ENCODE peak calls at places on chromosomes 7 and 10, in ten cellular contexts. One of them, this sample, is unnamed.

GRCh38 chr10:6013413-6014192 is 36.3 kb upstream of the IL15RA start:
- DNase-seq in sigmoid colon: no peak
- DNase-seq in body of pancreas: no peak
- DNase-seq in ovary: no peak
- DNase-seq in stomach: no peak
- DNase-seq in IMR-90: no peak
- DNase-seq in A549: no peak
- DNase-seq in uterus: no peak
- DNase-seq in suprapubic skin: no peak
- DNase-seq in transverse colon: no peak
- DNase-seq in this sample: peak

GRCh38 chr7:36894190-36894589 is 169.9 kb upstream of the AOAH start:
- DNase-seq in body of pancreas: no peak
- DNase-seq in stomach: no peak
- DNase-seq in suprapubic skin: no peak
- DNase-seq in A549: no peak
- DNase-seq in transverse colon: no peak
- DNase-seq in uterus: no peak
- DNase-seq in sigmoid colon: no peak
- DNase-seq in IMR-90: no peak
- DNase-seq in ovary: no peak
- DNase-seq in this sample: no peak

GRCh38 chr7:83546586-83546985 is 102.4 kb downstream of the SEMA3E start:
- DNase-seq in body of pancreas: no peak
- DNase-seq in IMR-90: peak
- DNase-seq in ovary: no peak
- DNase-seq in A549: peak
- DNase-seq in suprapubic skin: no peak
- DNase-seq in uterus: no peak
- DNase-seq in stomach: no peak
- DNase-seq in sigmoid colon: no peak
- DNase-seq in transverse colon: no peak
- DNase-seq in this sample: no peak

GRCh38 chr7:105125745-105126144 is 111.7 kb downstream of the KMT2E start:
- DNase-seq in IMR-90: no peak
- DNase-seq in body of pancreas: no peak
- DNase-seq in A549: no peak
- DNase-seq in uterus: no peak
- DNase-seq in transverse colon: no peak
- DNase-seq in stomach: no peak
- DNase-seq in suprapubic skin: no peak
- DNase-seq in ovary: no peak
- DNase-seq in sigmoid colon: no peak
- DNase-seq in this sample: peak

GRCh38 chr10:48509974-48510692 is 94.7 kb downstream of the ARHGAP22 start:
- DNase-seq in IMR-90: no peak
- DNase-seq in A549: peak
- DNase-seq in suprapubic skin: no peak
- DNase-seq in uterus: no peak
- DNase-seq in sigmoid colon: no peak
- DNase-seq in body of pancreas: no peak
- DNase-seq in ovary: peak
- DNase-seq in transverse colon: no peak
- DNase-seq in stomach: peak
- DNase-seq in this sample: no peak

GRCh38 chr10:22322663-22323160 is 1.8 kb downstream of the BMI1 start:
- DNase-seq in A549: no peak
- DNase-seq in stomach: no peak
- DNase-seq in transverse colon: no peak
- DNase-seq in sigmoid colon: no peak
- DNase-seq in IMR-90: no peak
- DNase-seq in body of pancreas: no peak
- DNase-seq in uterus: no peak
- DNase-seq in ovary: no peak
- DNase-seq in suprapubic skin: no peak
- DNase-seq in this sample: no peak

GRCh38 chr10:1573981-1574380 is 163.3 kb downstream of the ADARB2 start:
- DNase-seq in sigmoid colon: peak
- DNase-seq in body of pancreas: no peak
- DNase-seq in IMR-90: no peak
- DNase-seq in ovary: no peak
- DNase-seq in suprapubic skin: no peak
- DNase-seq in uterus: no peak
- DNase-seq in transverse colon: no peak
- DNase-seq in stomach: peak
- DNase-seq in A549: no peak
- DNase-seq in this sample: no peak

GRCh38 chr10:17669185-17669872 is 25.4 kb downstream of the STAM start:
- DNase-seq in IMR-90: no peak
- DNase-seq in transverse colon: no peak
- DNase-seq in body of pancreas: no peak
- DNase-seq in A549: no peak
- DNase-seq in ovary: no peak
- DNase-seq in sigmoid colon: no peak
- DNase-seq in stomach: no peak
- DNase-seq in suprapubic skin: no peak
- DNase-seq in uterus: no peak
- DNase-seq in this sample: no peak

GRCh38 chr7:128879939-128880746 is 17.5 kb downstream of the ATP6V1F start:
- DNase-seq in uterus: peak
- DNase-seq in suprapubic skin: peak
- DNase-seq in IMR-90: peak
- DNase-seq in body of pancreas: peak
- DNase-seq in ovary: peak
- DNase-seq in sigmoid colon: peak
- DNase-seq in A549: peak
- DNase-seq in stomach: peak
- DNase-seq in transverse colon: peak
- DNase-seq in this sample: peak

GRCh38 chr10:132420469-132421376 is 23.7 kb downstream of the PWWP2B start:
- DNase-seq in suprapubic skin: no peak
- DNase-seq in A549: peak
- DNase-seq in uterus: no peak
- DNase-seq in stomach: peak
- DNase-seq in IMR-90: no peak
- DNase-seq in ovary: no peak
- DNase-seq in sigmoid colon: no peak
- DNase-seq in transverse colon: peak
- DNase-seq in body of pancreas: peak
- DNase-seq in this sample: no peak

GRCh38 chr7:45647967-45648670 is 74.0 kb downstream of the ADCY1 start:
- DNase-seq in sigmoid colon: no peak
- DNase-seq in suprapubic skin: no peak
- DNase-seq in IMR-90: no peak
- DNase-seq in stomach: peak
- DNase-seq in ovary: no peak
- DNase-seq in body of pancreas: no peak
- DNase-seq in A549: no peak
- DNase-seq in transverse colon: no peak
- DNase-seq in uterus: no peak
- DNase-seq in this sample: no peak

GRCh38 chr10:123565691-123566660 is 100.2 kb upstream of the GPR26 start:
- DNase-seq in IMR-90: no peak
- DNase-seq in sigmoid colon: peak
- DNase-seq in stomach: no peak
- DNase-seq in transverse colon: no peak
- DNase-seq in body of pancreas: no peak
- DNase-seq in uterus: no peak
- DNase-seq in ovary: no peak
- DNase-seq in A549: no peak
- DNase-seq in suprapubic skin: peak
- DNase-seq in this sample: no peak

GRCh38 chr10:22016046-22016705 is 12.6 kb upstream of the DNAJC1 start:
- DNase-seq in body of pancreas: no peak
- DNase-seq in A549: no peak
- DNase-seq in suprapubic skin: no peak
- DNase-seq in IMR-90: no peak
- DNase-seq in transverse colon: no peak
- DNase-seq in ovary: no peak
- DNase-seq in sigmoid colon: no peak
- DNase-seq in stomach: no peak
- DNase-seq in uterus: no peak
- DNase-seq in this sample: no peak

GRCh38 chr7:156895024-156895780 is 2.2 kb upstream of the LMBR1 start:
- DNase-seq in sigmoid colon: no peak
- DNase-seq in transverse colon: no peak
- DNase-seq in uterus: no peak
- DNase-seq in suprapubic skin: no peak
- DNase-seq in stomach: no peak
- DNase-seq in IMR-90: no peak
- DNase-seq in A549: no peak
- DNase-seq in body of pancreas: no peak
- DNase-seq in ovary: no peak
- DNase-seq in this sample: no peak

GRCh38 chr7:156892086-156892800 is 740 bp downstream of the LMBR1 start:
- DNase-seq in transverse colon: peak
- DNase-seq in IMR-90: no peak
- DNase-seq in A549: peak
- DNase-seq in body of pancreas: peak
- DNase-seq in ovary: peak
- DNase-seq in sigmoid colon: peak
- DNase-seq in suprapubic skin: peak
- DNase-seq in uterus: peak
- DNase-seq in stomach: peak
- DNase-seq in this sample: peak

GRCh38 chr7:156896388-156897022 is 3.5 kb upstream of the LMBR1 start:
- DNase-seq in stomach: no peak
- DNase-seq in IMR-90: no peak
- DNase-seq in ovary: no peak
- DNase-seq in suprapubic skin: no peak
- DNase-seq in transverse colon: no peak
- DNase-seq in A549: no peak
- DNase-seq in body of pancreas: no peak
- DNase-seq in uterus: no peak
- DNase-seq in sigmoid colon: no peak
- DNase-seq in this sample: no peak

GRCh38 chr7:156889746-156890145 is 3.2 kb downstream of the LMBR1 start:
- DNase-seq in A549: no peak
- DNase-seq in ovary: no peak
- DNase-seq in sigmoid colon: no peak
- DNase-seq in stomach: no peak
- DNase-seq in IMR-90: no peak
- DNase-seq in body of pancreas: no peak
- DNase-seq in transverse colon: no peak
- DNase-seq in uterus: no peak
- DNase-seq in suprapubic skin: no peak
- DNase-seq in this sample: no peak

GRCh38 chr7:156892821-156893706 is at the start of gene LMBR1:
- DNase-seq in suprapubic skin: peak
- DNase-seq in IMR-90: peak
- DNase-seq in stomach: peak
- DNase-seq in ovary: peak
- DNase-seq in A549: peak
- DNase-seq in sigmoid colon: peak
- DNase-seq in body of pancreas: peak
- DNase-seq in transverse colon: peak
- DNase-seq in uterus: peak
- DNase-seq in this sample: peak
- TF ChIP-seq CTCF in suprapubic skin: peak
- TF ChIP-seq CTCF in IMR-90: peak
- TF ChIP-seq CTCF in stomach: peak
- TF ChIP-seq CTCF in ovary: peak
- TF ChIP-seq CTCF in A549: no peak
- TF ChIP-seq CTCF in sigmoid colon: peak
- TF ChIP-seq CTCF in body of pancreas: peak
- TF ChIP-seq CTCF in transverse colon: peak
- TF ChIP-seq CTCF in uterus: peak
- TF ChIP-seq CTCF in this sample: peak

GRCh38 chr7:130961128-130961601 is 227.2 kb upstream of the KLF14 start:
- DNase-seq in sigmoid colon: no peak
- DNase-seq in suprapubic skin: no peak
- DNase-seq in IMR-90: peak
- DNase-seq in uterus: no peak
- DNase-seq in A549: peak
- DNase-seq in body of pancreas: no peak
- DNase-seq in ovary: no peak
- DNase-seq in stomach: no peak
- DNase-seq in transverse colon: peak
- DNase-seq in this sample: no peak
- TF ChIP-seq POLR2A in sigmoid colon: no peak
- TF ChIP-seq POLR2A in suprapubic skin: no peak
- TF ChIP-seq POLR2A in IMR-90: no peak
- TF ChIP-seq POLR2A in uterus: no peak
- TF ChIP-seq POLR2A in A549: peak
- TF ChIP-seq POLR2A in body of pancreas: no peak
- TF ChIP-seq POLR2A in ovary: no peak
- TF ChIP-seq POLR2A in stomach: no peak
- TF ChIP-seq POLR2A in transverse colon: no peak
- TF ChIP-seq POLR2A in this sample: no peak

DNA sequence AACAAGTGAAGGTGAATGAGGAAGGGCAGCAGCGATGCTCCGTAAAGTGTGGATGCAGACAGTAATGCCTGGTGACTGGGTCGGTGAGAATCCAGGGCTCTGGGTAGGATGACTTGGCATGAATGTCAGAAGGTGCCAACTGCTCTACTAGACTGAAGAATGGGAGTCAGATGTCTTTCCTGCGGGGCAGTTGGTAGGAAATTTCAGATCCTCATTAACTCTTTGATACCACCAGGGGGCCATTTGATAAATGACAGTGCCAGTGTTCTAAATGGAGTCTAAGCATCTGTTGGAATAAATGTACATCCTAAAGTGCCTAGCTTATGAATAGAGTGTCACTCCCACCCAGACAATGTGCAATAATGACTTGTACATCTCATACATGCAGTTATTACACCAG is 462.0 kb downstream of the GRM8 start:
- DNase-seq in stomach: no peak
- DNase-seq in sigmoid colon: no peak
- DNase-seq in transverse colon: no peak
- DNase-seq in A549: no peak
- DNase-seq in IMR-90: no peak
- DNase-seq in uterus: no peak
- DNase-seq in suprapubic skin: no peak
- DNase-seq in ovary: no peak
- DNase-seq in body of pancreas: no peak
- DNase-seq in this sample: no peak
- TF ChIP-seq CTCF in stomach: no peak
- TF ChIP-seq CTCF in sigmoid colon: no peak
- TF ChIP-seq CTCF in transverse colon: no peak
- TF ChIP-seq CTCF in A549: no peak
- TF ChIP-seq CTCF in IMR-90: no peak
- TF ChIP-seq CTCF in uterus: no peak
- TF ChIP-seq CTCF in suprapubic skin: no peak
- TF ChIP-seq CTCF in ovary: no peak
- TF ChIP-seq CTCF in body of pancreas: no peak
- TF ChIP-seq CTCF in this sample: no peak

GRCh38 chr10:99124376-99124775 is 111.3 kb downstream of the HPSE2 start:
- DNase-seq in sigmoid colon: no peak
- DNase-seq in transverse colon: no peak
- DNase-seq in ovary: no peak
- DNase-seq in suprapubic skin: no peak
- DNase-seq in body of pancreas: no peak
- DNase-seq in stomach: no peak
- DNase-seq in IMR-90: no peak
- DNase-seq in A549: no peak
- DNase-seq in uterus: no peak
- DNase-seq in this sample: no peak
- TF ChIP-seq POLR2A in sigmoid colon: no peak
- TF ChIP-seq POLR2A in transverse colon: no peak
- TF ChIP-seq POLR2A in ovary: no peak
- TF ChIP-seq POLR2A in suprapubic skin: no peak
- TF ChIP-seq POLR2A in body of pancreas: no peak
- TF ChIP-seq POLR2A in stomach: no peak
- TF ChIP-seq POLR2A in IMR-90: no peak
- TF ChIP-seq POLR2A in A549: no peak
- TF ChIP-seq POLR2A in uterus: no peak
- TF ChIP-seq POLR2A in this sample: no peak

This sample was measured in right lobe of liver.